ENCODE peak calls at places on chromosomes 13 and 19, in seven cellular contexts. I, G, L, E, K, P and X are unnamed samples.

GRCh38 chr19:4305253-4305612 is 835 bp downstream of the FSD1 start:
- DNase-seq in I (no peak), G (no peak), L (no peak), E (no peak), K (no peak), P (no peak), X (no peak)

GRCh38 chr19:57111329-57111644 is 8.5 kb upstream of the USP29 start:
- DNase-seq in I (no peak), G (no peak), L (no peak), E (no peak), K (no peak), P (no peak), X (no peak)

GRCh38 chr13:106034201-106034600 is 501.3 kb downstream of the EFNB2 start:
- DNase-seq in I (no peak), G (no peak), L (no peak), E (no peak), K (no peak), P (no peak), X (no peak)

GRCh38 chr19:33385956-33386355 is 12.4 kb downstream of the CEBPG start:
- DNase-seq in I (no peak), G (no peak), L (no peak), E (no peak), K (no peak), P (no peak), X (no peak)

GRCh38 chr13:36418022-36418805 is 14.1 kb upstream of the CCNA1 start:
- DNase-seq in I (no peak), G (no peak), L (no peak), E (no peak), K (no peak), P (no peak), X (no peak)

GRCh38 chr13:54709546-54709945 is 1680.9 kb downstream of the OLFM4 start:
- DNase-seq in I (no peak), G (no peak), L (no peak), E (no peak), K (no peak), P (no peak), X (no peak)

GRCh38 chr13:33512880-33513554 is 227.5 kb upstream of the STARD13 start:
- DNase-seq in I (no peak), G (no peak), L (no peak), E (no peak), K (no peak), P (no peak), X (no peak)

GRCh38 chr19:6663236-6664187 is 6.4 kb downstream of the TNFSF14 start:
- DNase-seq in I (no peak), G (no peak), L (no peak), E (no peak), K (no peak), P (no peak), X (no peak)

GRCh38 chr19:18021121-18021755 is 13.3 kb downstream of the ARRDC2 start:
- DNase-seq in I (peak), G (no peak), L (peak), E (no peak), K (no peak), P (peak), X (peak)

GRCh38 chr13:51494151-51494550 is 41.3 kb upstream of the INTS6 start:
- DNase-seq in I (no peak), G (no peak), L (no peak), E (no peak), K (no peak), P (no peak), X (no peak)

GRCh38 chr19:33508941-33509614 is 12.5 kb downstream of the PEPD start:
- DNase-seq in I (no peak), G (no peak), L (no peak), E (no peak), K (no peak), P (no peak), X (no peak)

GRCh38 chr19:51078104-51078503 is 4.6 kb downstream of the KLK14 start:
- DNase-seq in I (no peak), G (no peak), L (no peak), E (no peak), K (no peak), P (no peak), X (no peak)

GRCh38 chr19:737591-738093 is 13.3 kb upstream of the MISP start:
- DNase-seq in I (no peak), G (no peak), L (no peak), E (no peak), K (peak), P (peak), X (no peak)

GRCh38 chr13:105159794-105160193 is 1375.7 kb downstream of the EFNB2 start:
- DNase-seq in I (no peak), G (no peak), L (no peak), E (no peak), K (no peak), P (no peak), X (no peak)

GRCh38 chr13:99261040-99261439 is 2.9 kb upstream of the GPR18 start:
- DNase-seq in I (no peak), G (no peak), L (no peak), E (no peak), K (peak), P (no peak), X (no peak)

GRCh38 chr13:90723381-90723780 is 624.1 kb upstream of the MIR17HG start:
- DNase-seq in I (no peak), G (no peak), L (no peak), E (no peak), K (no peak), P (no peak), X (no peak)

GRCh38 chr13:33994826-33995502 is 177.0 kb downstream of the RFC3 start:
- DNase-seq in I (no peak), G (no peak), L (no peak), E (no peak), K (no peak), P (no peak), X (no peak)

GRCh38 chr13:31110617-31111016 is 51.1 kb downstream of the HSPH1 start:
- DNase-seq in I (no peak), G (no peak), L (no peak), E (no peak), K (peak), P (no peak), X (no peak)

GRCh38 chr13:41332829-41333228 is 21.8 kb downstream of the NAA16 start:
- DNase-seq in I (no peak), G (no peak), L (no peak), E (no peak), K (no peak), P (no peak), X (no peak)

GRCh38 chr13:78786399-78786879 is 127.5 kb upstream of the OBI1 start:
- DNase-seq in I (no peak), G (no peak), L (no peak), E (no peak), K (no peak), P (no peak), X (no peak)

GRCh38 chr13:50126378-50127016 is 111.3 kb downstream of the KCNRG start:
- DNase-seq in I (no peak), G (no peak), L (peak), E (no peak), K (no peak), P (peak), X (no peak)

GRCh38 chr13:34076943-34077703 is 259.2 kb downstream of the RFC3 start:
- DNase-seq in I (no peak), G (no peak), L (no peak), E (no peak), K (no peak), P (no peak), X (no peak)

GRCh38 chr13:26950968-26951367 is 190.4 kb upstream of the GPR12 start:
- DNase-seq in I (no peak), G (no peak), L (no peak), E (no peak), K (no peak), P (peak), X (no peak)

GRCh38 chr19:30144794-30145193 is 202.8 kb downstream of the URI1 start:
- DNase-seq in I (no peak), G (no peak), L (no peak), E (no peak), K (no peak), P (peak), X (no peak)

GRCh38 chr13:44132710-44133109 is 240.9 kb upstream of the SERP2 start:
- DNase-seq in I (peak), G (no peak), L (no peak), E (no peak), K (no peak), P (no peak), X (peak)

GRCh38 chr13:62512194-62513141 is 1096.8 kb upstream of the PCDH20 start:
- DNase-seq in I (no peak), G (peak), L (peak), E (no peak), K (peak), P (peak), X (no peak)

GRCh38 chr13:48527955-48528354 is 4.9 kb downstream of the RCBTB2 start:
- DNase-seq in I (no peak), G (no peak), L (no peak), E (no peak), K (no peak), P (no peak), X (no peak)
- H3K4me3 ChIP-seq in I (peak), G (no peak), L (peak), E (peak), K (no peak), P (no peak), X (no peak)

GRCh38 chr19:13056052-13056660 is 46.5 kb downstream of the LYL1 start:
- DNase-seq in I (no peak), G (no peak), L (no peak), E (no peak), K (no peak), P (no peak), X (no peak)
- H3K4me3 ChIP-seq in I (peak), G (peak), L (no peak), E (peak), K (no peak), P (no peak), X (no peak)

GRCh38 chr19:40803857-40804782 is 5.1 kb downstream of the EGLN2 start:
- DNase-seq in I (no peak), G (no peak), L (peak), E (no peak), K (no peak), P (peak), X (no peak)
- H3K4me3 ChIP-seq in I (peak), G (no peak), L (peak), E (no peak), K (no peak), P (peak), X (peak)

GRCh38 chr19:42177686-42178019 is 39.8 kb downstream of the DEDD2 start:
- DNase-seq in I (no peak), G (no peak), L (no peak), E (no peak), K (no peak), P (no peak), X (no peak)

GRCh38 chr19:42175335-42175734 is 42.1 kb downstream of the DEDD2 start:
- DNase-seq in I (no peak), G (no peak), L (no peak), E (no peak), K (no peak), P (no peak), X (no peak)

GRCh38 chr19:42175952-42176648 is 41.4 kb downstream of the DEDD2 start:
- DNase-seq in I (no peak), G (no peak), L (no peak), E (no peak), K (peak), P (no peak), X (no peak)

GRCh38 chr19:42176649-42176989 is 40.9 kb downstream of the DEDD2 start:
- DNase-seq in I (no peak), G (no peak), L (no peak), E (no peak), K (no peak), P (no peak), X (no peak)

DNA sequence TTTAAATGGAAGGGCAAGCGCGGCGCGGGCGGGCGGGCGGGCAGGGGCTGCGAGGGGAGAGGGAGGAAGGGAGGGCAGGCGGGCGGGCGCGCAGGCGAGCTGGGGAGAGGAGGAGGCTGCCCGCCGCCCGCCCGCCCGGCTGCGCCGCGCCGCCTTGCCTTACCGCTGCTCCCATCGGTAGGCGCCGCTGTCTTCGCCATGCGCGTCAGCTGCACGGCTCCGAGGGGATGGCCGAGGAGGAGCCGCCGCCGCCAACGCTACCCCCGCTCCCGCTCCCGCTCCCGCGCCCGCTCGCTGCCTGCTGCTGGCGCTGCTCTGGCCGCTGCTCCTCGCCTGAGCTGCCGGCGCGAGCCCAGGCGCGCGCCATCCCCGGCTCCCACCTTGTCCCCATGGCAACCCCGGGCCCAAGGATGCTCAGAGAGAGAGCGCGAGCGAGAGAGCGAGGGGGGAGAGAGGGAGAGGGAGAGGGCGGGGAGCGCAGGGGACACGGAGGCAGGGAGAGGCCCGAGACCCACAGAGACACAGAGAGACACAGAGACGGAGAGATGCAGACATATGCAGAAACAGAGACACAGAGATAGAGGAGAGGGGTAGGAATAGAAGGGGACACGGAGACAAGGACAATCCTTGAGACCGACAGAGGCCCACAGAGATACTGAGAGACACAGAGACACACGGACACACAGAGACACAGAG is 40.3 kb downstream of the DEDD2 start:
- DNase-seq in I (no peak), G (peak), L (peak), E (no peak), K (peak), P (peak), X (peak)
- H3K4me3 ChIP-seq in I (peak), G (peak), L (peak), E (peak), K (peak), P (peak), X (peak)

DNA sequence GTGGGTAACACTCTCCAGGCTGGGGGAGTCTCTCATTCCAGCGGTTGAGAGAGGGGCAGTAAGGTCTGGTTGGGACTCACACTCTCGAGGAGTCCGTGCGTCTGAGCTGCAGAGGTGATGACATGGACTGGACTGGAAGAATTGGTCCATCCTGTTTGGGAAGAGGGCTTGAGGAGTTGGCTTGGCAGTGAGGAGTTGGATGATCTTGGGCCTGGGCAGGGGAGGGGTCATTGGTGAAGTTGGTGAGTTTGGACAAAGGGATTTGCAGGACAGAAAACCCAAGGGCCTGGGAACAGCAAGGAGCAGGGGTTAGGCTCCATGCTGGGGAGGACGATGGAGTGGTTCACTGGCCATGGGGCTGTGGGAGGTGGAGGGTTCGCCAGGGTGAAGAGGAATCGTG is 3.7 kb downstream of the PPP1R37 start:
- DNase-seq in I (no peak), G (no peak), L (no peak), E (no peak), K (no peak), P (no peak), X (no peak)
- H3K4me3 ChIP-seq in I (no peak), G (no peak), L (no peak), E (no peak), K (no peak), P (no peak), X (no peak)

GRCh38 chr13:110126391-110126961 is 180.5 kb downstream of the COL4A1 start:
- DNase-seq in I (no peak), G (peak), L (peak), E (no peak), K (no peak), P (no peak), X (no peak)
- H3K4me3 ChIP-seq in I (peak), G (peak), L (no peak), E (peak), K (no peak), P (no peak), X (no peak)

GRCh38 chr13:25803626-25804025 is 248.2 kb downstream of the SHISA2 start:
- DNase-seq in I (no peak), G (no peak), L (no peak), E (no peak), K (no peak), P (no peak), X (no peak)

GRCh38 chr13:25811506-25811905 is 240.3 kb downstream of the SHISA2 start:
- DNase-seq in I (no peak), G (no peak), L (no peak), E (no peak), K (no peak), P (no peak), X (no peak)

GRCh38 chr13:25807562-25807961 is 244.3 kb downstream of the SHISA2 start:
- DNase-seq in I (no peak), G (no peak), L (no peak), E (no peak), K (no peak), P (no peak), X (no peak)

GRCh38 chr13:25802579-25802978 is 249.2 kb downstream of the SHISA2 start:
- DNase-seq in I (no peak), G (no peak), L (no peak), E (no peak), K (no peak), P (no peak), X (no peak)

DNA sequence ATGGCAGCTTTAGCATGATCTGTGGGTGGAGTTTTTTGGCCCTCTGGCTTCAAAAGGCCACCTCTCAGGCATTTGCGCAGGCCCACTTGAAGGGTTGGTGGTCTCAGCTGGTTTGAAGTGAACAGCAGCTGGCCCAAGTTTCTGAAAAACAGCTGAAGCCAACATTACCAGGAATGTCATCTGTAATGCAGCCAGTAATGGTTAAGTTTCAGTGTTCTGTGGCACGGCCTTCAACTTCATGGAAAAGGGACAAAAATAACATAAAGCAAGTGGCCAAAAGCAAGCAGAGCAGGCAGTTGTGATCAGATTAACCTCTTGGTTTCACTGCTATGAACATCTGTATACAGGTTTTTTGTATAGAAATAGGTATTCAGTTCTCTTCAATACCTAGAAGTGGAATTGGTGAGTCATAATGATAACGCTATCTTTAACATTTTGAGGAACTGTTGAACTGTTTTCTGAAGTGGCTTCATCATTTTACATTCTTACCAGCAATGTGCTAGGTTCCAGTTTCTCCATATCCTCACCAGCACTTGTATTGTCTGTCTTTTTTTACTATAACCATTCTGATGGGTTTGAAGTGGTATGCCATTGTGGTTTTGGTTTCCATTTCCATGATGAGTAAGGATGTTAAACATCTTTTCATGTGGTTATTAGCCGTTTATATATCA is 245.4 kb downstream of the SHISA2 start:
- DNase-seq in I (no peak), G (no peak), L (peak), E (no peak), K (no peak), P (no peak), X (no peak)
- H3K4me3 ChIP-seq in I (no peak), G (no peak), L (no peak), E (no peak), K (no peak), P (no peak), X (no peak)

GRCh38 chr19:15251749-15252397 is 19.6 kb upstream of the EPHX3 start:
- DNase-seq in I (peak), G (peak), L (no peak), E (no peak), K (peak), P (peak), X (no peak)

GRCh38 chr19:15250635-15250993 is 18.4 kb upstream of the EPHX3 start:
- DNase-seq in I (no peak), G (no peak), L (no peak), E (no peak), K (no peak), P (no peak), X (no peak)

GRCh38 chr19:15252398-15253018 is 20.3 kb upstream of the EPHX3 start:
- DNase-seq in I (no peak), G (no peak), L (no peak), E (no peak), K (no peak), P (no peak), X (no peak)

GRCh38 chr19:15249912-15250634 is 17.8 kb upstream of the EPHX3 start:
- DNase-seq in I (peak), G (peak), L (no peak), E (no peak), K (no peak), P (peak), X (no peak)

DNA sequence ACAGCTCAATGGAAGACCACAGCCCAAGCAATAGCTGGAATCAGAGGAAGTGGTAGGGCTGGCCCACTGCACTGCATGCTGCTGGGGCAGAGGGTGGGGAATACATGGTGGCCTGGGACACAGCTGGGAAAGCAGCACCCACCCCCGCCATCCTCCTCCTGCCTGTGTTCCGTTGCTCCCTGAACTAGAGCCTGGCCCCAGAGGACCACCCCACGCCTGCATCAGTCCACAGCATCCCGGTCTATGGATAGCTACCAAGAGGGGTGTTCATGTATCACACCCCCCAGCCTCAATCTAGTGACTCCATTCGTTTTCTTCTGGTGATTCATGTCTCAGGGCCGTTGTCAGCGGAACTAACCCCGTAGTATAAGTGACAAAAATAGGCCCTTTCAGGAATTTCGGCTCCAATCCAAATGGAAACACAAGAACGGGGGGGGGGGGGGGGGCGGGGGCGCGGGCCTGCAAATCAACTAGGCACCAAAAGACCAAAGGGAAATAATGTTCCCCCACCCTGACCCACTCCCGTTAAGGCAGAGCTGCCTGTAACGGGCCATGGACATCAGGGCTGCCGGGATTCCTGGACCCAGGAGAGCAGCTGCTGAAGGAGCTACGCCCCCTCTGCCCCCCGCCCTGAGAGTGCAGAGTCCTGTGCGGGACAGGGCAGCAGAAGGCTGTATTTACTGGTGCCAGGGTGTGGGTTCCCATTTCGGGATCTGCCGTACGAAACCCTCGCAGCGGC is 18.9 kb upstream of the EPHX3 start:
- DNase-seq in I (peak), G (peak), L (no peak), E (no peak), K (no peak), P (no peak), X (no peak)
- H3K4me3 ChIP-seq in I (peak), G (peak), L (no peak), E (peak), K (no peak), P (no peak), X (no peak)